ENCODE peak calls at places on chromosomes 7 and 10, in seven cellular contexts. I is GM04504; U is coronary artery; B is anterior cingulate cortex; G is CD8-positive, alpha-beta T cell; P is germinal center; J is fibroblast of pulmonary artery. X is an unnamed sample.

GRCh38 chr7:41420421-41420820 is 282.5 kb downstream of the INHBA start:
- DNase-seq in P (no peak), J (no peak), B (no peak), G (no peak), I (peak), U (no peak), X (no peak)

GRCh38 chr10:95556994-95557767 is 4.0 kb downstream of the SORBS1 start:
- DNase-seq in B (no peak), G (no peak), P (no peak), J (no peak), U (no peak), I (no peak), X (no peak)

GRCh38 chr7:8260871-8261707 is 878 bp downstream of the ICA1 start:
- DNase-seq in B (peak), J (no peak), P (peak), U (peak), G (no peak), I (no peak), X (no peak)

GRCh38 chr10:75400163-75400768 is 1.3 kb downstream of the ZNF503 start:
- DNase-seq in G (no peak), I (no peak), U (no peak), J (no peak), P (no peak), B (no peak), X (no peak)

GRCh38 chr7:22141355-22141754 is 195.7 kb upstream of the CDCA7L start:
- DNase-seq in U (no peak), I (no peak), J (no peak), B (no peak), P (no peak), G (no peak), X (no peak)

GRCh38 chr10:86693721-86694369 is 25.5 kb downstream of the LDB3 start:
- DNase-seq in J (peak), P (peak), B (no peak), U (no peak), G (peak), I (peak), X (no peak)

GRCh38 chr10:636769-637168 is 52.7 kb downstream of the DIP2C start:
- DNase-seq in P (no peak), G (no peak), I (no peak), B (no peak), J (no peak), U (no peak), X (no peak)

GRCh38 chr10:91758303-91759146 is 39.7 kb upstream of the TNKS2 start:
- DNase-seq in I (peak), B (no peak), G (no peak), P (peak), J (peak), U (no peak), X (no peak)

GRCh38 chr7:43905209-43905946 is 1.0 kb downstream of the URGCP start:
- DNase-seq in B (no peak), I (no peak), P (no peak), J (no peak), U (no peak), G (no peak), X (no peak)

GRCh38 chr10:73910764-73911552 is at the start of gene PLAU:
- DNase-seq in G (peak), P (peak), B (no peak), I (no peak), J (no peak), U (peak), X (no peak)

GRCh38 chr10:114306116-114306973 is 67.3 kb downstream of the VWA2 start:
- DNase-seq in I (peak), U (peak), P (no peak), J (peak), G (no peak), B (no peak), X (peak)

GRCh38 chr7:151694828-151695580 is 175.3 kb upstream of the RHEB start:
- DNase-seq in U (peak), B (no peak), J (no peak), G (no peak), P (no peak), I (no peak), X (no peak)

GRCh38 chr7:192701-193536 is 548 bp downstream of the FAM20C start:
- DNase-seq in U (no peak), P (no peak), B (no peak), G (no peak), J (peak), I (no peak), X (no peak)

GRCh38 chr7:3832199-3832598 is 531.1 kb downstream of the SDK1 start:
- DNase-seq in P (no peak), U (no peak), G (no peak), I (no peak), B (no peak), J (no peak), X (no peak)

GRCh38 chr10:73887038-73888015 is 13.0 kb upstream of the CAMK2G start:
- DNase-seq in P (peak), U (peak), B (peak), J (peak), I (peak), G (no peak), X (peak)

GRCh38 chr7:129489491-129489890 is 12.8 kb upstream of the SMKR1 start:
- DNase-seq in J (peak), B (no peak), U (no peak), I (peak), G (no peak), P (no peak), X (peak)

GRCh38 chr10:124245806-124246440 is 152.5 kb upstream of the CHST15 start:
- DNase-seq in J (no peak), B (no peak), I (no peak), G (no peak), U (no peak), P (no peak), X (no peak)

GRCh38 chr10:31723074-31723750 is 205.4 kb downstream of the ARHGAP12 start:
- DNase-seq in B (no peak), U (no peak), G (no peak), J (peak), I (no peak), P (no peak), X (no peak)

GRCh38 chr7:26645126-26645525 is 219.3 kb downstream of the SKAP2 start:
- DNase-seq in I (no peak), P (no peak), J (no peak), B (no peak), G (no peak), U (no peak), X (no peak)

GRCh38 chr10:98460837-98461499 is 14.2 kb upstream of the HPS1 start:
- DNase-seq in I (peak), P (no peak), U (no peak), J (peak), B (no peak), G (no peak), X (peak)

GRCh38 chr10:132541601-132542011 is 4.0 kb downstream of the INPP5A start:
- DNase-seq in J (no peak), U (no peak), P (no peak), B (no peak), G (no peak), I (no peak), X (no peak)

GRCh38 chr10:132708441-132708840 is 77.5 kb downstream of the NKX6-2 start:
- DNase-seq in J (no peak), I (no peak), B (peak), G (no peak), U (peak), P (no peak), X (no peak)

GRCh38 chr10:119211625-119212441 is 4.5 kb downstream of the GRK5 start:
- DNase-seq in P (no peak), U (no peak), J (no peak), I (no peak), G (no peak), B (no peak), X (no peak)

GRCh38 chr7:32155712-32156111 is 85.5 kb upstream of the PDE1C start:
- DNase-seq in B (no peak), U (no peak), G (no peak), P (no peak), I (no peak), J (peak), X (peak)

GRCh38 chr7:116630932-116631449 is 41.0 kb upstream of the MET start:
- DNase-seq in J (peak), B (no peak), P (peak), I (peak), G (no peak), U (no peak), X (peak)

X was measured in retinal pigment epithelial cell.